ENCODE peak calls at places on chromosomes 2 and 18, in seven cellular contexts. One of them, this sample, is unnamed.

GRCh38 chr2:74516650-74517049 is 2.4 kb downstream of the TLX2 start:
- DNase-seq in choroid plexus epithelial cell: no peak
- DNase-seq in cardiac fibroblast: no peak
- DNase-seq in CD8-positive, alpha-beta T cell: no peak
- DNase-seq in tibial nerve: no peak
- DNase-seq in neural progenitor cell: no peak
- DNase-seq in HFF-Myc: no peak
- DNase-seq in this sample: no peak

GRCh38 chr2:139296672-139297209 is 516.6 kb upstream of the NXPH2 start:
- DNase-seq in neural progenitor cell: no peak
- DNase-seq in cardiac fibroblast: no peak
- DNase-seq in HFF-Myc: no peak
- DNase-seq in choroid plexus epithelial cell: no peak
- DNase-seq in tibial nerve: no peak
- DNase-seq in CD8-positive, alpha-beta T cell: no peak
- DNase-seq in this sample: no peak

GRCh38 chr18:27942706-27943105 is 234.2 kb downstream of the CDH2 start:
- DNase-seq in tibial nerve: no peak
- DNase-seq in CD8-positive, alpha-beta T cell: no peak
- DNase-seq in choroid plexus epithelial cell: peak; percentile 69
- DNase-seq in HFF-Myc: no peak
- DNase-seq in cardiac fibroblast: peak; percentile 42
- DNase-seq in neural progenitor cell: no peak
- DNase-seq in this sample: no peak

GRCh38 chr18:76610933-76611749 is 116.1 kb upstream of the ZNF516 start:
- DNase-seq in choroid plexus epithelial cell: peak; percentile 68
- DNase-seq in cardiac fibroblast: peak; percentile 46
- DNase-seq in CD8-positive, alpha-beta T cell: no peak
- DNase-seq in tibial nerve: no peak
- DNase-seq in HFF-Myc: no peak
- DNase-seq in neural progenitor cell: no peak
- DNase-seq in this sample: no peak

GRCh38 chr18:75612491-75612890 is 185.0 kb upstream of the SMIM21 start:
- DNase-seq in CD8-positive, alpha-beta T cell: no peak
- DNase-seq in tibial nerve: no peak
- DNase-seq in HFF-Myc: no peak
- DNase-seq in choroid plexus epithelial cell: no peak
- DNase-seq in neural progenitor cell: no peak
- DNase-seq in cardiac fibroblast: no peak
- DNase-seq in this sample: no peak

GRCh38 chr2:84781942-84782716 is 98.8 kb downstream of the TRABD2A start:
- DNase-seq in neural progenitor cell: no peak
- DNase-seq in cardiac fibroblast: no peak
- DNase-seq in choroid plexus epithelial cell: peak; percentile 26
- DNase-seq in tibial nerve: no peak
- DNase-seq in CD8-positive, alpha-beta T cell: peak; percentile 59
- DNase-seq in HFF-Myc: no peak
- DNase-seq in this sample: peak; percentile 32

GRCh38 chr2:42925742-42926437 is 133.5 kb upstream of the HAAO start:
- DNase-seq in cardiac fibroblast: peak; percentile 55
- DNase-seq in tibial nerve: no peak
- DNase-seq in neural progenitor cell: peak; percentile 52
- DNase-seq in choroid plexus epithelial cell: no peak
- DNase-seq in CD8-positive, alpha-beta T cell: no peak
- DNase-seq in HFF-Myc: no peak
- DNase-seq in this sample: no peak

GRCh38 chr18:28757466-28758008 is 580.6 kb upstream of the CDH2 start:
- DNase-seq in CD8-positive, alpha-beta T cell: no peak
- DNase-seq in tibial nerve: no peak
- DNase-seq in cardiac fibroblast: no peak
- DNase-seq in choroid plexus epithelial cell: no peak
- DNase-seq in HFF-Myc: no peak
- DNase-seq in neural progenitor cell: no peak
- DNase-seq in this sample: no peak

GRCh38 chr2:12243381-12243780 is 473.4 kb upstream of the TRIB2 start:
- DNase-seq in CD8-positive, alpha-beta T cell: no peak
- DNase-seq in tibial nerve: no peak
- DNase-seq in cardiac fibroblast: no peak
- DNase-seq in HFF-Myc: no peak
- DNase-seq in neural progenitor cell: no peak
- DNase-seq in choroid plexus epithelial cell: peak; percentile 67
- DNase-seq in this sample: no peak

GRCh38 chr2:55048925-55049793 is 1.1 kb downstream of the RTN4 start:
- DNase-seq in choroid plexus epithelial cell: peak; percentile 85
- DNase-seq in HFF-Myc: peak; percentile 54
- DNase-seq in neural progenitor cell: peak; percentile 91
- DNase-seq in CD8-positive, alpha-beta T cell: peak; percentile 54
- DNase-seq in tibial nerve: peak; percentile 91
- DNase-seq in cardiac fibroblast: peak; percentile 86
- DNase-seq in this sample: peak; percentile 77

GRCh38 chr18:44895176-44895798 is 214.6 kb downstream of the SETBP1 start:
- DNase-seq in choroid plexus epithelial cell: peak; percentile 82
- DNase-seq in HFF-Myc: peak; percentile 20
- DNase-seq in neural progenitor cell: no peak
- DNase-seq in cardiac fibroblast: peak; percentile 70
- DNase-seq in CD8-positive, alpha-beta T cell: no peak
- DNase-seq in tibial nerve: no peak
- DNase-seq in this sample: peak; percentile 77
- TF ChIP-seq CTCF in choroid plexus epithelial cell: peak; percentile 75
- TF ChIP-seq CTCF in HFF-Myc: peak; percentile 49
- TF ChIP-seq CTCF in neural progenitor cell: no peak
- TF ChIP-seq CTCF in cardiac fibroblast: peak; percentile 72
- TF ChIP-seq CTCF in CD8-positive, alpha-beta T cell: no peak
- TF ChIP-seq CTCF in tibial nerve: peak; percentile 36
- TF ChIP-seq CTCF in this sample: peak; percentile 29

GRCh38 chr2:37013315-37013641 is 46.9 kb upstream of the STRN start:
- DNase-seq in neural progenitor cell: no peak
- DNase-seq in tibial nerve: no peak
- DNase-seq in HFF-Myc: no peak
- DNase-seq in choroid plexus epithelial cell: no peak
- DNase-seq in CD8-positive, alpha-beta T cell: no peak
- DNase-seq in cardiac fibroblast: no peak
- DNase-seq in this sample: no peak
- H3K4me3 ChIP-seq in neural progenitor cell: no peak overlapping the region
- H3K4me3 ChIP-seq in tibial nerve: no peak overlapping the region
- H3K4me3 ChIP-seq in HFF-Myc: no peak overlapping the region
- H3K4me3 ChIP-seq in choroid plexus epithelial cell: no peak overlapping the region
- H3K4me3 ChIP-seq in CD8-positive, alpha-beta T cell: no peak overlapping the region
- H3K4me3 ChIP-seq in cardiac fibroblast: no peak overlapping the region
- H3K4me3 ChIP-seq in this sample: no peak overlapping the region

GRCh38 chr2:171347158-171347557 is 86.6 kb downstream of the METTL8 start:
- DNase-seq in choroid plexus epithelial cell: peak; percentile 21
- DNase-seq in cardiac fibroblast: peak; percentile 8
- DNase-seq in HFF-Myc: no peak
- DNase-seq in neural progenitor cell: no peak
- DNase-seq in tibial nerve: no peak
- DNase-seq in CD8-positive, alpha-beta T cell: no peak
- DNase-seq in this sample: peak; percentile 73
- TF ChIP-seq CTCF in choroid plexus epithelial cell: peak; percentile 26
- TF ChIP-seq CTCF in cardiac fibroblast: no peak
- TF ChIP-seq CTCF in HFF-Myc: no peak
- TF ChIP-seq CTCF in neural progenitor cell: no peak
- TF ChIP-seq CTCF in tibial nerve: no peak
- TF ChIP-seq CTCF in CD8-positive, alpha-beta T cell: no peak
- TF ChIP-seq CTCF in this sample: no peak

GRCh38 chr2:201882353-201883095 is 76.2 kb downstream of the CDK15 start:
- DNase-seq in neural progenitor cell: peak; percentile 53
- DNase-seq in CD8-positive, alpha-beta T cell: no peak
- DNase-seq in tibial nerve: no peak
- DNase-seq in choroid plexus epithelial cell: peak; percentile 52
- DNase-seq in HFF-Myc: no peak
- DNase-seq in cardiac fibroblast: peak; percentile 33
- DNase-seq in this sample: peak; percentile 61

GRCh38 chr2:201881382-201881720 is 75.0 kb downstream of the CDK15 start:
- DNase-seq in choroid plexus epithelial cell: no peak
- DNase-seq in tibial nerve: no peak
- DNase-seq in cardiac fibroblast: no peak
- DNase-seq in neural progenitor cell: no peak
- DNase-seq in CD8-positive, alpha-beta T cell: no peak
- DNase-seq in HFF-Myc: no peak
- DNase-seq in this sample: no peak

GRCh38 chr2:201880620-201881381 is 74.5 kb downstream of the CDK15 start:
- DNase-seq in neural progenitor cell: no peak
- DNase-seq in cardiac fibroblast: no peak
- DNase-seq in choroid plexus epithelial cell: peak; percentile 48
- DNase-seq in tibial nerve: no peak
- DNase-seq in CD8-positive, alpha-beta T cell: no peak
- DNase-seq in HFF-Myc: peak; percentile 65
- DNase-seq in this sample: no peak

GRCh38 chr2:201879986-201880385 is 73.6 kb downstream of the CDK15 start:
- DNase-seq in tibial nerve: no peak
- DNase-seq in CD8-positive, alpha-beta T cell: no peak
- DNase-seq in HFF-Myc: no peak
- DNase-seq in choroid plexus epithelial cell: no peak
- DNase-seq in neural progenitor cell: no peak
- DNase-seq in cardiac fibroblast: no peak
- DNase-seq in this sample: no peak

DNA sequence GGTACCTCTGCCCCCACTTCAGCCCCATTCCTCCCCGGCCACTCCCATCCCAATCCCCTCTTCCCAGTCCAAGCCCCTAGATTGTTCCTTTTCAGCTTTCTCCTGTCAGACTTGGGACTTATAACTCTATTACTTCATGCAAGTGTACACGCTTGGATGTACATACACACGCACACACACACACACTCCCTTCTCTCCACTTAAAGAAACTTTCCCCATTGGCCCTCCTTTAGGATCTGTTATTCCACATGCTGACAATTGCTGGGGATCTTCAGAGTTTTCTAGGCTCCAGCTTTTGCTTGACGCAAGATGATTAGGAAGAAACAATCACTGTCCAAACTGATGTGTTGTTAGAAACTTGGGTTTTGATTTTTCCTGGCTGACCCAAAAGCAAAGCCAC is 75.4 kb downstream of the CDK15 start:
- DNase-seq in tibial nerve: no peak
- DNase-seq in CD8-positive, alpha-beta T cell: no peak
- DNase-seq in HFF-Myc: no peak
- DNase-seq in cardiac fibroblast: no peak
- DNase-seq in choroid plexus epithelial cell: no peak
- DNase-seq in neural progenitor cell: no peak
- DNase-seq in this sample: no peak
- H3K4me3 ChIP-seq in tibial nerve: no peak overlapping the region
- H3K4me3 ChIP-seq in CD8-positive, alpha-beta T cell: no peak overlapping the region
- H3K4me3 ChIP-seq in HFF-Myc: no peak overlapping the region
- H3K4me3 ChIP-seq in cardiac fibroblast: no peak overlapping the region
- H3K4me3 ChIP-seq in choroid plexus epithelial cell: no peak overlapping the region
- H3K4me3 ChIP-seq in neural progenitor cell: no peak overlapping the region
- H3K4me3 ChIP-seq in this sample: no peak overlapping the region

GRCh38 chr18:3236470-3236869 is 11.1 kb upstream of the MYL12A start:
- DNase-seq in choroid plexus epithelial cell: no peak
- DNase-seq in tibial nerve: no peak
- DNase-seq in neural progenitor cell: no peak
- DNase-seq in HFF-Myc: no peak
- DNase-seq in CD8-positive, alpha-beta T cell: no peak
- DNase-seq in cardiac fibroblast: no peak
- DNase-seq in this sample: no peak

GRCh38 chr18:3233004-3233403 is 13.2 kb upstream of the MYOM1 start:
- DNase-seq in tibial nerve: no peak
- DNase-seq in cardiac fibroblast: no peak
- DNase-seq in neural progenitor cell: no peak
- DNase-seq in choroid plexus epithelial cell: no peak
- DNase-seq in HFF-Myc: no peak
- DNase-seq in CD8-positive, alpha-beta T cell: no peak
- DNase-seq in this sample: no peak

GRCh38 chr18:3234457-3234856 is 13.1 kb upstream of the MYL12A start:
- DNase-seq in CD8-positive, alpha-beta T cell: no peak
- DNase-seq in neural progenitor cell: no peak
- DNase-seq in tibial nerve: no peak
- DNase-seq in HFF-Myc: no peak
- DNase-seq in choroid plexus epithelial cell: no peak
- DNase-seq in cardiac fibroblast: no peak
- DNase-seq in this sample: no peak

GRCh38 chr18:3235846-3236245 is 11.8 kb upstream of the MYL12A start:
- DNase-seq in choroid plexus epithelial cell: no peak
- DNase-seq in tibial nerve: no peak
- DNase-seq in neural progenitor cell: no peak
- DNase-seq in CD8-positive, alpha-beta T cell: no peak
- DNase-seq in HFF-Myc: no peak
- DNase-seq in cardiac fibroblast: no peak
- DNase-seq in this sample: no peak

GRCh38 chr18:3233433-3234168 is 13.8 kb upstream of the MYOM1 start:
- DNase-seq in cardiac fibroblast: no peak
- DNase-seq in HFF-Myc: no peak
- DNase-seq in CD8-positive, alpha-beta T cell: no peak
- DNase-seq in choroid plexus epithelial cell: no peak
- DNase-seq in tibial nerve: no peak
- DNase-seq in neural progenitor cell: no peak
- DNase-seq in this sample: no peak
- TF ChIP-seq CTCF in cardiac fibroblast: no peak
- TF ChIP-seq CTCF in HFF-Myc: no peak
- TF ChIP-seq CTCF in CD8-positive, alpha-beta T cell: no peak
- TF ChIP-seq CTCF in choroid plexus epithelial cell: no peak
- TF ChIP-seq CTCF in tibial nerve: no peak
- TF ChIP-seq CTCF in neural progenitor cell: no peak
- TF ChIP-seq CTCF in this sample: no peak

DNA sequence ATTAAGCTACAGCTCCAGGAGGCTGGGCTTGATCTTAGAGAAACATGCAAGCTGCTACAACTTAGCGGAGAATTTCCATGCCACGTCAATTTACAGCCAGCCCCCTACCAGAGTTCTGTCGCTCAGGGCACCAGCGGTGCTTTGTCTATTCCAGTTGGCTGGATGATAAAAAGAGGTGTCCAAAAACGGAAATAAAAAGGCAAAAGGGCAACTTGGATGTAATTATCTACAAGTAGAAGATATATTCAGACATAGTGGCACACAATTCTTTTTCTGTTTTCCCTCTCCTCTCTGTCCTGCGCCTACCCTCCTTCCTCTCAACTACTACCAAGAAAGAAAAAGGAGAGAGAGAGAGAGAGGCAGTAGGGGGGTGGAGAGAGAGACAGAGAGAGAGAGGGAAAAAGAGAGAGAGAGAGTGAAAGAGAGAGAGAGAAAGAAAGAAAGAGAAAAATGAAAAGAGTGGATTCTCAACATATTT is 363 bp upstream of the RFTN2 start:
- DNase-seq in cardiac fibroblast: peak; percentile 81
- DNase-seq in HFF-Myc: no peak
- DNase-seq in tibial nerve: no peak
- DNase-seq in choroid plexus epithelial cell: peak; percentile 94
- DNase-seq in neural progenitor cell: peak; percentile 64
- DNase-seq in CD8-positive, alpha-beta T cell: no peak
- DNase-seq in this sample: no peak
- H3K4me3 ChIP-seq in cardiac fibroblast: peak overlapping the region; percentile 46
- H3K4me3 ChIP-seq in HFF-Myc: peak overlapping the region; percentile 36
- H3K4me3 ChIP-seq in tibial nerve: peak overlapping the region; percentile 56
- H3K4me3 ChIP-seq in choroid plexus epithelial cell: peak overlapping the region; percentile 63
- H3K4me3 ChIP-seq in neural progenitor cell: peak overlapping the region; percentile 40
- H3K4me3 ChIP-seq in CD8-positive, alpha-beta T cell: no peak overlapping the region
- H3K4me3 ChIP-seq in this sample: no peak overlapping the region

GRCh38 chr18:54184836-54185235 is 39.6 kb downstream of the MBD2 start:
- DNase-seq in choroid plexus epithelial cell: no peak
- DNase-seq in neural progenitor cell: no peak
- DNase-seq in HFF-Myc: no peak
- DNase-seq in CD8-positive, alpha-beta T cell: no peak
- DNase-seq in tibial nerve: no peak
- DNase-seq in cardiac fibroblast: no peak
- DNase-seq in this sample: no peak

GRCh38 chr18:54187372-54187771 is 37.1 kb downstream of the MBD2 start:
- DNase-seq in tibial nerve: no peak
- DNase-seq in HFF-Myc: no peak
- DNase-seq in cardiac fibroblast: no peak
- DNase-seq in neural progenitor cell: no peak
- DNase-seq in CD8-positive, alpha-beta T cell: no peak
- DNase-seq in choroid plexus epithelial cell: no peak
- DNase-seq in this sample: no peak

GRCh38 chr18:54183390-54183789 is 41.1 kb downstream of the MBD2 start:
- DNase-seq in neural progenitor cell: no peak
- DNase-seq in choroid plexus epithelial cell: no peak
- DNase-seq in cardiac fibroblast: no peak
- DNase-seq in tibial nerve: no peak
- DNase-seq in HFF-Myc: no peak
- DNase-seq in CD8-positive, alpha-beta T cell: no peak
- DNase-seq in this sample: no peak

GRCh38 chr18:54181856-54182612 is 42.4 kb downstream of the MBD2 start:
- DNase-seq in CD8-positive, alpha-beta T cell: no peak
- DNase-seq in cardiac fibroblast: peak; percentile 20
- DNase-seq in tibial nerve: no peak
- DNase-seq in HFF-Myc: no peak
- DNase-seq in neural progenitor cell: no peak
- DNase-seq in choroid plexus epithelial cell: peak; percentile 41
- DNase-seq in this sample: peak; percentile 30
- TF ChIP-seq CTCF in CD8-positive, alpha-beta T cell: no peak
- TF ChIP-seq CTCF in cardiac fibroblast: no peak
- TF ChIP-seq CTCF in tibial nerve: no peak
- TF ChIP-seq CTCF in HFF-Myc: no peak
- TF ChIP-seq CTCF in neural progenitor cell: no peak
- TF ChIP-seq CTCF in choroid plexus epithelial cell: no peak
- TF ChIP-seq CTCF in this sample: no peak

This sample was measured in GM12865.